ENCODE peak calls at places on chromosomes 5 and 9, in eight cellular contexts. L, G, B, V, T, K, A and O are unnamed samples.

GRCh38 chr9:121871431-121872025 is 220.1 kb downstream of the DAB2IP start:
- DNase-seq in L (no peak), G (no peak), B (no peak), V (no peak), T (peak), K (peak), A (no peak), O (no peak)

GRCh38 chr9:128787583-128788156 is 617 bp downstream of the TBC1D13 start:
- DNase-seq in L (no peak), G (no peak), B (no peak), V (peak), T (peak), K (no peak), A (no peak), O (peak)

GRCh38 chr5:181261320-181262085 is 560 bp upstream of the TRIM52 start:
- DNase-seq in L (peak), G (no peak), B (peak), V (peak), T (peak), K (peak), A (peak), O (peak)

GRCh38 chr5:59246470-59247250 is 646.9 kb downstream of the PDE4D start:
- DNase-seq in L (no peak), G (peak), B (no peak), V (peak), T (peak), K (no peak), A (no peak), O (no peak)

GRCh38 chr5:31049461-31049860 is 144.0 kb upstream of the CDH6 start:
- DNase-seq in L (no peak), G (no peak), B (no peak), V (no peak), T (no peak), K (no peak), A (no peak), O (no peak)

GRCh38 chr5:34721359-34721758 is 65.2 kb downstream of the RAI14 start:
- DNase-seq in L (no peak), G (no peak), B (no peak), V (peak), T (peak), K (no peak), A (no peak), O (no peak)

GRCh38 chr5:98110270-98110669 is 663.2 kb upstream of the RGMB start:
- DNase-seq in L (no peak), G (no peak), B (no peak), V (peak), T (peak), K (no peak), A (no peak), O (no peak)

GRCh38 chr9:131762356-131762932 is 22.6 kb upstream of the RAPGEF1 start:
- DNase-seq in L (peak), G (no peak), B (peak), V (peak), T (peak), K (peak), A (peak), O (peak)

GRCh38 chr5:493758-494157 is 30.5 kb downstream of the SLC9A3 start:
- DNase-seq in L (no peak), G (no peak), B (no peak), V (no peak), T (no peak), K (no peak), A (no peak), O (no peak)

GRCh38 chr5:14882658-14883580 is 11.3 kb upstream of the ANKH start:
- DNase-seq in L (no peak), G (no peak), B (peak), V (no peak), T (no peak), K (no peak), A (no peak), O (no peak)

GRCh38 chr9:115980502-115980901 is 173.1 kb upstream of the PAPPA start:
- DNase-seq in L (no peak), G (no peak), B (no peak), V (no peak), T (no peak), K (no peak), A (no peak), O (no peak)

GRCh38 chr5:9015250-9015936 is 530.5 kb downstream of the SEMA5A start:
- DNase-seq in L (no peak), G (no peak), B (no peak), V (peak), T (peak), K (no peak), A (no peak), O (no peak)

GRCh38 chr5:5887818-5888217 is 465.3 kb downstream of the ICE1 start:
- DNase-seq in L (no peak), G (no peak), B (no peak), V (no peak), T (no peak), K (no peak), A (no peak), O (no peak)

GRCh38 chr5:30098940-30099339 is 1094.5 kb upstream of the CDH6 start:
- DNase-seq in L (no peak), G (no peak), B (no peak), V (no peak), T (no peak), K (no peak), A (no peak), O (no peak)

GRCh38 chr9:77882294-77882693 is 149.3 kb downstream of the GNAQ start:
- DNase-seq in L (no peak), G (no peak), B (no peak), V (no peak), T (no peak), K (no peak), A (no peak), O (no peak)

GRCh38 chr5:15720515-15720914 is 220.5 kb downstream of the FBXL7 start:
- DNase-seq in L (no peak), G (no peak), B (no peak), V (no peak), T (no peak), K (no peak), A (no peak), O (no peak)

GRCh38 chr5:132396589-132397001 is 27.1 kb downstream of the SLC22A5 start:
- DNase-seq in L (no peak), G (no peak), B (no peak), V (no peak), T (no peak), K (peak), A (no peak), O (no peak)

GRCh38 chr9:3059781-3060468 is 216.0 kb upstream of the PUM3 start:
- DNase-seq in L (no peak), G (no peak), B (no peak), V (peak), T (no peak), K (no peak), A (no peak), O (no peak)

GRCh38 chr5:125326114-125326513 is 579.7 kb upstream of the ZNF608 start:
- DNase-seq in L (no peak), G (peak), B (peak), V (peak), T (peak), K (no peak), A (no peak), O (no peak)

GRCh38 chr5:83927140-83927733 is 206.6 kb upstream of the HAPLN1 start:
- DNase-seq in L (peak), G (no peak), B (peak), V (peak), T (peak), K (peak), A (peak), O (peak)

GRCh38 chr5:171314728-171315385 is 5.8 kb downstream of the TLX3 start:
- DNase-seq in L (no peak), G (no peak), B (no peak), V (no peak), T (no peak), K (peak), A (no peak), O (no peak)

GRCh38 chr5:152505442-152506042 is 100.5 kb upstream of the NMUR2 start:
- DNase-seq in L (peak), G (peak), B (peak), V (peak), T (peak), K (no peak), A (peak), O (peak)

GRCh38 chr5:43073597-43074546 is 33.8 kb upstream of the ANXA2R start:
- DNase-seq in L (peak), G (no peak), B (peak), V (peak), T (peak), K (no peak), A (peak), O (peak)

GRCh38 chr9:121732383-121732782 is 80.9 kb downstream of the DAB2IP start:
- DNase-seq in L (no peak), G (no peak), B (no peak), V (no peak), T (no peak), K (no peak), A (no peak), O (no peak)

GRCh38 chr9:132301521-132301920 is 53.3 kb downstream of the SETX start:
- DNase-seq in L (no peak), G (no peak), B (no peak), V (no peak), T (peak), K (no peak), A (no peak), O (no peak)

GRCh38 chr9:122941560-122942234 is 877 bp downstream of the RABGAP1 start:
- DNase-seq in L (no peak), G (peak), B (no peak), V (peak), T (peak), K (no peak), A (no peak), O (peak)

GRCh38 chr5:33641722-33642505 is 201.1 kb downstream of the TARS1 start:
- DNase-seq in L (no peak), G (peak), B (no peak), V (peak), T (no peak), K (no peak), A (peak), O (no peak)

GRCh38 chr5:100464418-100464817 is 70.8 kb upstream of the FAM174A start:
- DNase-seq in L (no peak), G (no peak), B (no peak), V (peak), T (peak), K (no peak), A (no peak), O (no peak)

GRCh38 chr9:103942652-103943051 is 151.5 kb upstream of the SMC2 start:
- DNase-seq in L (no peak), G (peak), B (no peak), V (no peak), T (no peak), K (no peak), A (no peak), O (no peak)

GRCh38 chr5:59873113-59873512 is 20.4 kb downstream of the PDE4D start:
- DNase-seq in L (no peak), G (no peak), B (no peak), V (peak), T (peak), K (no peak), A (no peak), O (no peak)

GRCh38 chr5:101716941-101717340 is 579.1 kb downstream of the SLCO4C1 start:
- DNase-seq in L (no peak), G (peak), B (no peak), V (no peak), T (no peak), K (no peak), A (no peak), O (no peak)

GRCh38 chr5:74206571-74207550 is 433.7 kb downstream of the ENC1 start:
- DNase-seq in L (no peak), G (peak), B (peak), V (peak), T (peak), K (peak), A (no peak), O (no peak)

GRCh38 chr9:71706172-71706571 is 62.1 kb downstream of the CEMIP2 start:
- DNase-seq in L (no peak), G (no peak), B (no peak), V (no peak), T (no peak), K (no peak), A (no peak), O (no peak)

GRCh38 chr5:40499514-40500273 is 180.0 kb upstream of the PTGER4 start:
- DNase-seq in L (no peak), G (no peak), B (no peak), V (no peak), T (peak), K (no peak), A (no peak), O (no peak)

GRCh38 chr9:130156672-130157071 is 15.5 kb upstream of the NCS1 start:
- DNase-seq in L (no peak), G (no peak), B (peak), V (no peak), T (peak), K (no peak), A (no peak), O (no peak)

GRCh38 chr9:33445389-33445881 is 2.0 kb downstream of the AQP3 start:
- DNase-seq in L (no peak), G (no peak), B (peak), V (no peak), T (no peak), K (no peak), A (no peak), O (no peak)

GRCh38 chr9:10003047-10003446 is 609.8 kb downstream of the PTPRD start:
- DNase-seq in L (no peak), G (no peak), B (no peak), V (no peak), T (no peak), K (no peak), A (no peak), O (no peak)

GRCh38 chr9:9996259-9996658 is 616.5 kb downstream of the PTPRD start:
- DNase-seq in L (no peak), G (no peak), B (no peak), V (no peak), T (no peak), K (no peak), A (no peak), O (no peak)

GRCh38 chr9:10000669-10001068 is 612.1 kb downstream of the PTPRD start:
- DNase-seq in L (no peak), G (no peak), B (no peak), V (no peak), T (no peak), K (no peak), A (no peak), O (no peak)

GRCh38 chr9:9997585-9997984 is 615.2 kb downstream of the PTPRD start:
- DNase-seq in L (no peak), G (no peak), B (no peak), V (no peak), T (no peak), K (no peak), A (no peak), O (no peak)

DNA sequence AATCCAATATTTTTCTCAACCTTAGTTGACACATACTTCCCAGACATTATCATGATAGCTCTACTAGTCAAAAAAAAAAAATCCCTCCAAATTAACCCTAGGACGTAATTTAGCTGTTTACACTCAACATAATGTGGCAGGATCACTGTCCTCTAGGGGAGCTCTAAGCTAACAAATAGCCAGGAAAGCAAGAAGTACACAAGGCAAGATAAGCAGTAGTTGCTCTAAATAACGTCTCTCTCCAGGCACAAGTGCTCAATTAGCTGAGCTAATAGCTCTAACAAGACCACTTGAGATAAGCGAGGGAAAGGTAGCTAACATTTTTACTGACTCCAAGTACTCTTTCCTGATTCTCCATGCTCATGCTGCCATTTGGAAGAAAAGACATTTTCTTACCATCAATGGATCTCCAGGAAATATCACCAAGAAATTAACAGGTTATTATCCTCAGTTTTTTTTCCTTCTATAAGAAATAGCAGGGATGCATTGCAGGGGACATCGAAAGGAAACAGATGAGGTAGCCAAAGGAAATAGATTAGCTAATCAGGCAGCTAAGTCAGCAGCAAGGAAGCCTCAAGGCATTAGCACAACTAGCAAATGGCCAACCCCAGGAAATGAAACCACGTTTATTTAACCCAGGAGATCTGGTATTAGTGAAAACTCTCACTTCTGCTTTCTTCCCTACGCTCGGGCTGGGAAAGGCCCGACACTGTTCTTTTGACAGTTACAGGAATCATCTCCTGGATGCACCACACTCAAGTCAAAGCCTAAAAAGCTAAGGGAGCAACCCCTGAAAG is 614.1 kb downstream of the PTPRD start:
- DNase-seq in L (no peak), G (no peak), B (no peak), V (peak), T (no peak), K (no peak), A (peak), O (no peak)
- TF ChIP-seq CTCF in L (peak), G (peak), B (no peak), V (peak), T (no peak), K (no peak), A (peak), O (no peak)

GRCh38 chr9:15096959-15097358 is 186.7 kb upstream of the FREM1 start:
- DNase-seq in L (no peak), G (no peak), B (no peak), V (no peak), T (no peak), K (no peak), A (no peak), O (no peak)
- TF ChIP-seq CTCF in L (no peak), G (no peak), B (no peak), V (no peak), T (no peak), K (no peak), A (no peak), O (no peak)

GRCh38 chr5:175444905-175445456 is 999 bp upstream of the DRD1 start:
- DNase-seq in L (no peak), G (no peak), B (no peak), V (no peak), T (no peak), K (no peak), A (no peak), O (peak)
- TF ChIP-seq CTCF in L (no peak), G (no peak), B (peak), V (no peak), T (no peak), K (no peak), A (no peak), O (no peak)

GRCh38 chr9:110455860-110456259 is 118.2 kb upstream of the TXNDC8 start:
- DNase-seq in L (no peak), G (no peak), B (no peak), V (no peak), T (no peak), K (no peak), A (no peak), O (no peak)

GRCh38 chr9:110457245-110457644 is 119.6 kb upstream of the TXNDC8 start:
- DNase-seq in L (no peak), G (no peak), B (no peak), V (no peak), T (no peak), K (no peak), A (no peak), O (no peak)

GRCh38 chr9:110452227-110452801 is 114.7 kb upstream of the TXNDC8 start:
- DNase-seq in L (no peak), G (no peak), B (no peak), V (peak), T (peak), K (no peak), A (peak), O (no peak)
- TF ChIP-seq CTCF in L (peak), G (peak), B (peak), V (peak), T (peak), K (no peak), A (peak), O (no peak)

DNA sequence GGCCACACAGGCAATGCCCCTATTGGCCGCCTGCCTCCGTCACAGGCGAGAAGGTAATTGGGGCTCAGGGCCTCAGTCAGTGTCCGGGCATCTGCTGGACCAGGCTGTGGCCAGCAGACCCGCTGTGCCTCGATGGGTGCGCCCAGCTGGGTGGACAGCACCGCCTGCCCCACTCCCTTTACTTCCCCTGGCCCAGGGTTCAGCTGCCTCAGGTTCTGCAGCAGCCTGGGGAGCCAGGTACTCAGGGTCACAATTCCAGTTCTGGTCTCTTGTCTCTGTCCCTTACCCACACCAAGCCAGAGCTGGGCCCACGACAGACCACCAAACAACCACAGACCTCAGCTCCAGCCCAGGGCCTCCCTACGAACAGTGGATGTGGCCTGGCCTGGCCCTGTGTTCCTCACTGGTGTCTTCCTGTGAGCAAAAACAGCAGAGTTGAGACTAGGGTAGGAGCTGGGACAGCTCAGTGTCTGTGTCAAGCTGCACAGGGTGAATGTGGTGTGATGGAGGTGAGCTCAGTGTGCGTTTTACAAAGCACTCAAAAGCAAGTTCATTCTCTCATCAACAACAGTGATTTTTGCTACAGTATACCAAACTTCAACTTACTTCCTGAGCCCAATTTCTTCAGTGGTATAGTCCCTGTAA is 33.4 kb upstream of the SUSD3 start:
- DNase-seq in L (no peak), G (no peak), B (no peak), V (no peak), T (no peak), K (no peak), A (no peak), O (no peak)
- TF ChIP-seq CTCF in L (no peak), G (no peak), B (no peak), V (no peak), T (no peak), K (no peak), A (no peak), O (no peak)

DNA sequence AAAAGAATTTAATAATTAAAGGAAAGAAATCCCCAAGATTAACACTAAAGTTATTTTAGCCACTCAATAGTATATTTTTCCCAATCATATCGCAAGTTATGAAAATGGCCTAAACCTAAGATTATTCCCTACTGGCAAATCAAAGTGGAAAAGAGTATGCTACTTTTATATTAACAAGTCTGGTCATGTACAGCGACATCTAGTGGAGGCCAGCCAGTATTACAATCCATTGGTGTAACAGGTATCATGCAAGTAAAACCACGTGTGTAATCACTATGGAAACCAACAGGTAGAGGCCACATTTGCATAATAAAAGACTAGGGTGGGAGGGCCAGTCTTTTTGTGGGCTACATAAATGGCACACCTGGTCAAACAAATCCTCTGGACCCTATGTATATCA is 976.4 kb upstream of the CDH9 start:
- DNase-seq in L (no peak), G (no peak), B (no peak), V (peak), T (no peak), K (no peak), A (peak), O (no peak)
- TF ChIP-seq CTCF in L (peak), G (peak), B (no peak), V (peak), T (no peak), K (no peak), A (peak), O (peak)